ENCODE peak calls at places on chromosome 17, in four cellular contexts. J, G, Z and V are unnamed samples.

GRCh38 chr17:32831627-32832243 is 45.2 kb downstream of the MYO1D start:
- DNase-seq in J (no peak), G (no peak), Z (no peak), V (no peak)

GRCh38 chr17:32936894-32937500 is 9.0 kb downstream of the TMEM98 start:
- DNase-seq in J (peak), G (peak), Z (peak), V (peak)

GRCh38 chr17:55440391-55440790 is 18.8 kb upstream of the MMD start:
- DNase-seq in J (no peak), G (no peak), Z (no peak), V (peak)

GRCh38 chr17:8939496-8940334 is 25.8 kb downstream of the PIK3R5 start:
- DNase-seq in J (no peak), G (no peak), Z (no peak), V (no peak)

GRCh38 chr17:21167303-21167702 is 40.5 kb downstream of the DHRS7B start:
- DNase-seq in J (no peak), G (no peak), Z (peak), V (peak)

GRCh38 chr17:49269356-49269755 is 38.8 kb upstream of the PHOSPHO1 start:
- DNase-seq in J (no peak), G (no peak), Z (no peak), V (no peak)

GRCh38 chr17:69854381-69854780 is 220.6 kb upstream of the KCNJ16 start:
- DNase-seq in J (no peak), G (no peak), Z (no peak), V (peak)

GRCh38 chr17:64615025-64615677 is 47.0 kb downstream of the SMURF2 start:
- DNase-seq in J (peak), G (no peak), Z (peak), V (peak)

GRCh38 chr17:6304894-6305612 is 129.9 kb downstream of the AIPL1 start:
- DNase-seq in J (no peak), G (no peak), Z (no peak), V (no peak)

GRCh38 chr17:2123467-2124251 is 68.8 kb downstream of the HIC1 start:
- DNase-seq in J (peak), G (no peak), Z (no peak), V (no peak)

GRCh38 chr17:36736201-36737156 is 135.1 kb downstream of the MRM1 start:
- DNase-seq in J (no peak), G (no peak), Z (no peak), V (no peak)

GRCh38 chr17:55577687-55578086 is 66.4 kb upstream of the SMIM36 start:
- DNase-seq in J (peak), G (peak), Z (no peak), V (no peak)

GRCh38 chr17:59756236-59756818 is 48.9 kb downstream of the VMP1 start:
- DNase-seq in J (peak), G (no peak), Z (peak), V (peak)

GRCh38 chr17:77373298-77374169 is 232.8 kb downstream of the SEC14L1 start:
- DNase-seq in J (no peak), G (peak), Z (no peak), V (peak)

GRCh38 chr17:50161023-50161910 is 4.5 kb upstream of the SGCA start:
- DNase-seq in J (peak), G (peak), Z (peak), V (peak)

GRCh38 chr17:70073326-70073725 is 1.7 kb upstream of the KCNJ16 start:
- DNase-seq in J (no peak), G (no peak), Z (no peak), V (no peak)

GRCh38 chr17:19596869-19597268 is 51.7 kb upstream of the ALDH3A2 start:
- DNase-seq in J (no peak), G (no peak), Z (no peak), V (no peak)

GRCh38 chr17:8176197-8176940 is at the start of gene TMEM107:
- DNase-seq in J (peak), G (peak), Z (peak), V (peak)

GRCh38 chr17:4208228-4208627 is 55.6 kb downstream of the ANKFY1 start:
- DNase-seq in J (no peak), G (no peak), Z (no peak), V (peak)

GRCh38 chr17:292531-293382 is 59.9 kb downstream of the RPH3AL start:
- DNase-seq in J (no peak), G (no peak), Z (no peak), V (no peak)

GRCh38 chr17:39823407-39824054 is 40.6 kb downstream of the IKZF3 start:
- DNase-seq in J (no peak), G (no peak), Z (no peak), V (no peak)

GRCh38 chr17:80331820-80332219 is 71.2 kb downstream of the RNF213 start:
- DNase-seq in J (no peak), G (no peak), Z (no peak), V (no peak)

GRCh38 chr17:73359987-73360410 is 48.2 kb upstream of the CDC42EP4 start:
- DNase-seq in J (no peak), G (peak), Z (no peak), V (no peak)

GRCh38 chr17:30964878-30965277 is 6.0 kb upstream of the RNF135 start:
- DNase-seq in J (no peak), G (no peak), Z (peak), V (peak)

GRCh38 chr17:1294157-1294717 is 14.8 kb downstream of the TRARG1 start:
- DNase-seq in J (no peak), G (no peak), Z (no peak), V (no peak)

GRCh38 chr17:63772801-63773271 is 561 bp downstream of the CCDC47 start:
- DNase-seq in J (peak), G (no peak), Z (peak), V (no peak)

GRCh38 chr17:15944720-15945492 is at the start of gene ADORA2B:
- DNase-seq in J (peak), G (peak), Z (peak), V (peak)

GRCh38 chr17:49926886-49927285 is 42.1 kb upstream of the DLX4 start:
- DNase-seq in J (no peak), G (peak), Z (peak), V (peak)

DNA sequence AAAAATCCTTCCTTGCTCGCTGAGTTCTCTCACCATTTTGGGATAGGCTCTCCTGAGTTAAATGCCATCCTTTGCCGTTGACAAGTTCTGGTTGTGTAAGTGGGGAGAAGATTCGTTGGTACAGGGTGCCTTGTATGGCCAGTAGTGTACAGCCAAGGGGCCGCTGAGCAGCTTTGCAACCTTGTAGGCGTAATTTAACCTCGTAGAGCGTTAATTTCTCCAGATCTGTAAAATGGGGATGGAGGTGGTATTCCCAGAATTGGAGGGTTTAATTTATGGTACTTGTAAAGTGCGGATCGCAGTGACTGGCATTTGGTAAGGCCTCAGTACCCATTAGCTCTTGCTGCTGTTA is 1.4 kb downstream of the ARSG start:
- DNase-seq in J (no peak), G (no peak), Z (no peak), V (no peak)
- H3K4me3 ChIP-seq in J (no peak), G (peak), Z (peak), V (no peak)

DNA sequence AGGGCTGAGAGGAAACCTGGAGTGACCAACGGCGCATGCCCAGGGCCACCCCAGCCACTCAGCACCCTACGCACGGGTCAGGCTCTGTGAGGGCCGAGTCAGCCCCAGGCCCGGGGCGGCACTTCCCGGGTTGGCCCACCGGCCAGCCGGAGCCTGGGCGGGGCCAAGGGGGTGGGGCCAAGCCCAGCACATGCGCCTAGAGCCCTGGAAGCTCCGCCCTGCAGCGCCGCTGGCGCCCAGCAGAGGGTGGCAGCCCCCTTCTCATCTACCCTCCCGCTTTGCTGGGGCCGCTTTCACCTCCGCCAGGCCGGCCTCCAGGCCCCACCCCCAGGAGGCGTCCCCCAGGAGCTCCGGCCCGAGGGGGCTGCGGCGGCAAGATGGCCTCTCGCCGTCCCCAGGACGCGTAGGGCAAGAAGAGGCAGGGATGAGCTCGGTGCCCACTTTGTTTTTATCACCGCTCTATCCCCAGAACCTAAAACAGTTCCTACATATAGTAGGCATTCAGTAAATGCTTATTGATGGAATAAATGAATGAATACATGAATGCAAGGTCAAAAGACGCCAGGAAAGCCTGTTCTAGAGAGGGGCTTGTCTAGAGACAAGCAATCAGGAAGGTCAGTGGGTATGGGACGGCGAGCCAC is 31.3 kb downstream of the MYO18A start:
- DNase-seq in J (peak), G (peak), Z (peak), V (peak)
- H3K4me3 ChIP-seq in J (peak), G (peak), Z (peak), V (peak)

DNA sequence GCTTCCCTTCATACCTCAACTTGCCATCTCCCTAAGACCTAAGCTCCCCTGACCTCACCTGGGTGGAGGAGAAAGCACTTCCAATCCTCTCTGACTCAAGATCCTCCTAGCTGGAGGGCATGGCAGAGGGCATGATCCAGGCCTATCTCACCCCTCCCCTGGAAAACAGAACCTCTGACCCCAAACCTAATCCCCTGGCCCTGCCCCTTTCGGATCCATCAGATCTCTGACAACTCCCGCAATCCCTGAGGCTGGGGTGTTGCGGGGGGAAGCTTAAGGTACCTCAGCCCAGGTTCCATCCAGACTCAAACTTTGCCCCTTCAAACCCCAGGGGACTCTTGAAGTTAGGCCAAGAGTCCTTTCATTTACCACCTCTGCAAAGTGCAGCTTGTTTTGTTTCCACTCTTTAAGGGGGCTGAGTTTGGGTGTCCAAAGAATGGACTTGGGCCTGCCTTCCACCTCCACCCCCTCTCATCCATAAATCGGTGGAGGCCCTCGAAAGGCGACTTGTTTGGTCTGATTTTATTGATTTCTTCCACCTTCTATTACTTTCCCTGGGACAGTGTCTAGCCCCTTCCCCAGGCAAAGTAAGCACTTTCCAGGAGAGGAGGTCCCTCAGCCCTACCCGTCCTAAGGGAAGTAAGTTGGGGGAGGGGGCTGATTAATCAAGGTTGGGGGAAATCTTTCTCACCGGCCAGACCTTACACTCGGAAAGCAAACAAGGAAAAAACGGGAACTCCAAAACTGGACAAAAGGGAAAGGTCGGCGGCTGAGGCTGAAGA is 2.6 kb downstream of the EPOP start:
- DNase-seq in J (no peak), G (no peak), Z (no peak), V (no peak)
- H3K4me3 ChIP-seq in J (no peak), G (no peak), Z (no peak), V (no peak)

GRCh38 chr17:10871914-10872313 is 34.0 kb upstream of the PIRT start:
- DNase-seq in J (no peak), G (peak), Z (no peak), V (no peak)

GRCh38 chr17:10879110-10879509 is 41.2 kb upstream of the PIRT start:
- DNase-seq in J (no peak), G (peak), Z (no peak), V (no peak)

GRCh38 chr17:10875984-10876555 is 38.2 kb upstream of the PIRT start:
- DNase-seq in J (peak), G (peak), Z (peak), V (peak)

GRCh38 chr17:10870651-10871050 is 32.8 kb upstream of the PIRT start:
- DNase-seq in J (no peak), G (no peak), Z (no peak), V (no peak)

DNA sequence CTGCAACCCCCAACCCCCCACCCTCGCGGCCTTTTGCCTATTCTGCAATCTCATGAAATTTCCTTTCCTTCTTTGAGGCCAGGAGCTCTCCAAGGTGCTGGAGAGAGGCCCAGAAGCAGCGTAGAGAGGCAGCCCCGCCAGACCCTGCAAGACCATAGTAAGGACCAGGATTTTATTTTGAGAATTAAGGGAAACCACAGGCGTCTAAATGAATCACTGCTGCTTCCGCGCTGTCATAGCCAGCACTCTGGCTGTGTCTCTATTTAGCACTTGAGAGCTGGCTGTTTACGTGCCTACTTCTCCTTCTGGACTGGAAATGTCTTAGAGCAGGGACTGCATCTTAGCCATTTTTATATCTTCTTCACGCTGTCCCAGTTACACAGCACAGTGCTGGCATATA is 37.5 kb upstream of the PIRT start:
- DNase-seq in J (no peak), G (no peak), Z (no peak), V (peak)
- H3K4me3 ChIP-seq in J (no peak), G (no peak), Z (no peak), V (no peak)

GRCh38 chr17:47102914-47103313 is 86.2 kb downstream of the CDC27 start:
- DNase-seq in J (no peak), G (no peak), Z (no peak), V (no peak)

GRCh38 chr17:47099987-47100711 is 88.9 kb downstream of the CDC27 start:
- DNase-seq in J (peak), G (peak), Z (peak), V (peak)

DNA sequence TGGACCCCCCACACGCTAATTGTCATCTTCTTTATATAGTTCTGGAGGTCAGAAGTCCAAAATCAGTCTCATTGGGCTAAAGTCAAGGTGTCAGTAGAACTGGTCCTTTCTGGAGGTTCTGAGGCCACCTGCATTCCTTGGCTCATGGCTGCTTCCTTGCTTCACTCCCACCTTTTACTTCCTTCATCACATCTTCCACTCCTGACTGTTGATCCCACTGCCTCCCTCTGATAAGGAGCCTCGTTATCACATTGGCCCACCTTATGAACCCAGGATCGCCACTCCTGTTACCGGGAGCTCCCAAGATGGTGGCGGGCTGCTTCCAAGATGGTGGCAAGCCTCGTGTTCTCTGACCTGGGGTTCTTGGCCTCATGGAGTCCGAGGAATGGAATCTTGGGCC is 83.0 kb downstream of the CDC27 start:
- DNase-seq in J (no peak), G (no peak), Z (no peak), V (no peak)
- H3K4me3 ChIP-seq in J (no peak), G (no peak), Z (no peak), V (no peak)

DNA sequence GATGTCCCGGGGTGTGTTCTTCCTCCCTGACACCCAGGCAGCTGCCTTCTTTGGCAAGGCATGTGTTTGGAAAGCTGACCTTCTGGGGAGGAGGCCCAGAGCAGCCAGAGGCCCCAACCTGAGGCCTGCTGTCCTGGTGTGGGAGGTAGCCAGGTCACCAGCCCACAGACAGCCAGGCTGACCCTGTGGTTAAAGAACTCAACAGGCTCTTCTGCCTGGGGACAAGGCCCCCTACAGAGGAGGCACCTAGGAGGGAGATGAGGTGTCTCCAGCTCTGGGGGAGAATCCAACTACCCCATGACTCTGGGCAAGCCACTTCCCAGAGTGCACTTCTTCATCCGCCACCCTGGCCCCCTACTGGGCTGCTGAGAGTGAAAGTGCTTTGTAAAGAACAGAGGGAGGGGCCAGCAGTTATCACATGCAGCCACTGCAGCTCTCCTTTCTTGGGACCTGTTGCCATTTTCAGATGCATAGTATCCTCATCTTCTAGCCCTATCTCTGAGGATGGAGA is 13.1 kb upstream of the SREBF1 start:
- DNase-seq in J (peak), G (no peak), Z (peak), V (peak)
- H3K4me3 ChIP-seq in J (no peak), G (no peak), Z (no peak), V (no peak)

GRCh38 chr17:78591263-78591671 is 14.1 kb upstream of the DNAH17 start:
- DNase-seq in J (no peak), G (no peak), Z (no peak), V (no peak)

GRCh38 chr17:78595135-78595810 is 18.1 kb upstream of the DNAH17 start:
- DNase-seq in J (no peak), G (no peak), Z (no peak), V (no peak)

GRCh38 chr17:78589885-78590284 is 12.7 kb upstream of the DNAH17 start:
- DNase-seq in J (no peak), G (no peak), Z (no peak), V (no peak)

GRCh38 chr17:78589031-78589675 is 12.0 kb upstream of the DNAH17 start:
- DNase-seq in J (no peak), G (no peak), Z (no peak), V (no peak)

DNA sequence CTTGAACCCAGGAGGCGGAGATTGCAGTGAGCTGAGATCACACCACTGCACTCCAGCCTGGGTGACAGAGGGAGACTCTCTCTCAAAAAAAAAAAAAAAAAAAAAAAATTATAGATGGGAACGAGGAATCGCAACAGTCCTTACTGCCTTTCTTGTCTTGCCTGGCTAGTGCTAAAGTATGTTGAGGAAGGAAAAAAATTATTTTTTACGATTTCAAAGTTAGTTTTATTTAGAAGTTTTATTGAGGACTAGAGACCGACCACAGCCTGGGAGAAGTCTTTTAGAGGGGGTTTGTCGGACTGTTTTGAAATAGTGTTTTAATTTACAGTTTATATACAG is 15.8 kb upstream of the DNAH17 start:
- DNase-seq in J (no peak), G (no peak), Z (no peak), V (no peak)
- H3K4me3 ChIP-seq in J (no peak), G (no peak), Z (no peak), V (no peak)

GRCh38 chr17:75459246-75459589 is 2.8 kb downstream of the TMEM94 start:
- DNase-seq in J (no peak), G (no peak), Z (no peak), V (no peak)

GRCh38 chr17:75459590-75460267 is 3.3 kb downstream of the TMEM94 start:
- DNase-seq in J (no peak), G (no peak), Z (no peak), V (no peak)

GRCh38 chr17:75463612-75464011 is 7.2 kb downstream of the TMEM94 start:
- DNase-seq in J (no peak), G (no peak), Z (no peak), V (no peak)

GRCh38 chr17:75457047-75457654 is 716 bp downstream of the TMEM94 start:
- DNase-seq in J (peak), G (peak), Z (peak), V (peak)

GRCh38 chr17:75460295-75460694 is 3.9 kb downstream of the TMEM94 start:
- DNase-seq in J (no peak), G (no peak), Z (no peak), V (no peak)
- H3K4me3 ChIP-seq in J (no peak), G (no peak), Z (no peak), V (no peak)

GRCh38 chr17:78774956-78775571 is 7.0 kb downstream of the CYTH1 start:
- DNase-seq in J (no peak), G (no peak), Z (no peak), V (no peak)
- H3K4me3 ChIP-seq in J (no peak), G (no peak), Z (no peak), V (no peak)